ENCODE peak calls at places on chromosomes 7 and 10, in four cellular contexts. K is GM23338, V is cardiac muscle cell, N is esophagus squamous epithelium. J is an unnamed sample.

GRCh38 chr10:86344714-86345161 is 21.9 kb downstream of the GRID1 start:
- DNase-seq in K (no peak), V (no peak), N (no peak), J (no peak)

GRCh38 chr7:19108985-19109946 is 8.2 kb downstream of the TWIST1 start:
- DNase-seq in K (no peak), V (no peak), N (no peak), J (no peak)

GRCh38 chr10:118763202-118763988 is 8.6 kb upstream of the CACUL1 start:
- DNase-seq in K (no peak), V (no peak), N (no peak), J (no peak)

GRCh38 chr7:126803990-126804389 is 448.8 kb downstream of the GRM8 start:
- DNase-seq in K (no peak), V (peak; percentile 9), N (no peak), J (no peak)

GRCh38 chr10:18478354-18478753 is 173.0 kb downstream of the NSUN6 start:
- DNase-seq in K (peak; percentile 27), V (no peak), N (no peak), J (no peak)

GRCh38 chr7:52897708-52898107 is 137.7 kb upstream of the POM121L12 start:
- DNase-seq in K (no peak), V (no peak), N (no peak), J (no peak)

GRCh38 chr7:116139007-116139406 is 71.3 kb upstream of the TES start:
- DNase-seq in K (no peak), V (peak; percentile 30), N (no peak), J (no peak)

GRCh38 chr10:133614830-133615580 is 11.6 kb downstream of the FRG2B start:
- DNase-seq in K (no peak), V (no peak), N (no peak), J (no peak)

GRCh38 chr10:121708921-121709625 is 110.8 kb upstream of the FGFR2 start:
- DNase-seq in K (peak; percentile 42), V (peak; percentile 7), N (no peak), J (peak; percentile 77)

GRCh38 chr10:27446091-27446918 is 57.8 kb upstream of the RAB18 start:
- DNase-seq in K (peak; percentile 60), V (peak; percentile 52), N (no peak), J (no peak)

GRCh38 chr10:91643700-91644099 is 10.8 kb upstream of the PPP1R3C start:
- DNase-seq in K (peak; percentile 66), V (peak; percentile 21), N (no peak), J (peak; percentile 28)

GRCh38 chr10:118394557-118395194 is 52.6 kb upstream of the FAM204A start:
- DNase-seq in K (no peak), V (no peak), N (no peak), J (no peak)

GRCh38 chr7:117158941-117159705 is 163.7 kb downstream of the WNT2 start:
- DNase-seq in K (no peak), V (no peak), N (no peak), J (no peak)

GRCh38 chr10:44033008-44033407 is 351.9 kb downstream of the CXCL12 start:
- DNase-seq in K (no peak), V (peak; percentile 89), N (no peak), J (no peak)

GRCh38 chr7:68785036-68785435 is 813.2 kb upstream of the AUTS2 start:
- DNase-seq in K (no peak), V (peak; percentile 27), N (no peak), J (no peak)

GRCh38 chr10:64733980-64734379 is 1212.8 kb downstream of the REEP3 start:
- DNase-seq in K (peak; percentile 47), V (peak; percentile 20), N (no peak), J (peak; percentile 19)

GRCh38 chr7:53351681-53352080 is 316.2 kb downstream of the POM121L12 start:
- DNase-seq in K (no peak), V (no peak), N (no peak), J (no peak)

GRCh38 chr7:24102988-24103387 is 181.0 kb upstream of the NPY start:
- DNase-seq in K (no peak), V (no peak), N (no peak), J (no peak)

GRCh38 chr7:113086928-113087277 is 276 bp upstream of the GPR85 start:
- DNase-seq in K (no peak), V (no peak), N (no peak), J (no peak)

GRCh38 chr10:51368943-51369342 is 294.7 kb downstream of the PRKG1 start:
- DNase-seq in K (peak; percentile 77), V (no peak), N (no peak), J (no peak)

GRCh38 chr7:138359891-138360582 is 100.0 kb upstream of the TRIM24 start:
- DNase-seq in K (no peak), V (no peak), N (no peak), J (no peak)

GRCh38 chr7:14892961-14893360 is 9.6 kb downstream of the DGKB start:
- DNase-seq in K (no peak), V (no peak), N (no peak), J (no peak)

GRCh38 chr10:132326925-132327324 is 5.1 kb upstream of the LRRC27 start:
- DNase-seq in K (no peak), V (no peak), N (no peak), J (no peak)

GRCh38 chr10:98638920-98639319 is 192.2 kb upstream of the HPS1 start:
- DNase-seq in K (no peak), V (no peak), N (no peak), J (no peak)

GRCh38 chr10:61791216-61791615 is 110.3 kb upstream of the ARID5B start:
- DNase-seq in K (no peak), V (no peak), N (no peak), J (no peak)

GRCh38 chr10:132828681-132829080 is 42.7 kb upstream of the NKX6-2 start:
- DNase-seq in K (no peak), V (no peak), N (no peak), J (peak; percentile 39)

GRCh38 chr10:58152698-58153263 is 114.9 kb downstream of the IPMK start:
- DNase-seq in K (peak; percentile 88), V (peak; percentile 68), N (no peak), J (peak; percentile 34)

GRCh38 chr10:128380946-128381345 is 254.7 kb upstream of the MKI67 start:
- DNase-seq in K (no peak), V (no peak), N (no peak), J (no peak)

GRCh38 chr10:79331709-79332108 is 15.6 kb upstream of the PPIF start:
- DNase-seq in K (no peak), V (peak; percentile 41), N (no peak), J (no peak)

GRCh38 chr10:124184208-124184820 is 90.9 kb upstream of the CHST15 start:
- DNase-seq in K (no peak), V (no peak), N (no peak), J (no peak)

GRCh38 chr10:132386419-132386831 is 10.6 kb upstream of the PWWP2B start:
- DNase-seq in K (no peak), V (no peak), N (no peak), J (peak; percentile 46)

GRCh38 chr10:127619550-127619949 is 70.4 kb downstream of the NPS start:
- DNase-seq in K (no peak), V (no peak), N (no peak), J (no peak)

GRCh38 chr10:9342865-9343450 is 1288.5 kb downstream of the GATA3 start:
- DNase-seq in K (peak; percentile 79), V (peak; percentile 56), N (no peak), J (peak; percentile 19)

GRCh38 chr7:132072873-132073272 is 503.4 kb downstream of the PLXNA4 start:
- DNase-seq in K (no peak), V (no peak), N (no peak), J (no peak)

GRCh38 chr7:82360591-82361386 is 82.8 kb downstream of the CACNA2D1 start:
- DNase-seq in K (no peak), V (no peak), N (no peak), J (no peak)

GRCh38 chr10:101234333-101234732 is 5.1 kb upstream of the LBX1 start:
- DNase-seq in K (no peak), V (no peak), N (no peak), J (no peak)
- H3K27me3 ChIP-seq in K (peaks cover 100% of the 10 kb centered on the region), V (peaks cover 100% of the 10 kb centered on the region), N (peaks cover 45% of the 10 kb centered on the region), J (peaks cover 100% of the 10 kb centered on the region)

GRCh38 chr10:21514101-21514807 is 11.2 kb downstream of the SKIDA1 start:
- DNase-seq in K (no peak), V (no peak), N (no peak), J (no peak)
- H3K4me3 ChIP-seq in K (peak overlapping the region; percentile 60), V (peak overlapping the region; percentile 78), N (peak overlapping the region; percentile 53), J (peak overlapping the region; percentile 55)

GRCh38 chr7:86784765-86785164 is 141.1 kb downstream of the GRM3 start:
- DNase-seq in K (no peak), V (no peak), N (no peak), J (no peak)
- H3K27me3 ChIP-seq in K (no peaks in the 10 kb centered on the region), V (no peaks in the 10 kb centered on the region), N (no peaks in the 10 kb centered on the region), J (no peaks in the 10 kb centered on the region)

GRCh38 chr10:106991084-106991483 is 173.4 kb downstream of the SORCS1 start:
- DNase-seq in K (no peak), V (no peak), N (no peak), J (no peak)

GRCh38 chr10:106996510-106996909 is 168.0 kb downstream of the SORCS1 start:
- DNase-seq in K (no peak), V (no peak), N (no peak), J (no peak)

GRCh38 chr10:106997721-106998120 is 166.8 kb downstream of the SORCS1 start:
- DNase-seq in K (no peak), V (no peak), N (no peak), J (no peak)

GRCh38 chr10:106987362-106987761 is 177.1 kb downstream of the SORCS1 start:
- DNase-seq in K (no peak), V (no peak), N (no peak), J (no peak)

GRCh38 chr10:106992064-106992463 is 172.4 kb downstream of the SORCS1 start:
- DNase-seq in K (no peak), V (no peak), N (no peak), J (no peak)
- H3K4me3 ChIP-seq in K (no peak overlapping the region), V (no peak overlapping the region), N (no peak overlapping the region), J (no peak overlapping the region)

GRCh38 chr10:8297107-8297506 is 242.6 kb downstream of the GATA3 start:
- DNase-seq in K (no peak), V (no peak), N (no peak), J (no peak)

GRCh38 chr10:8296742-8297101 is 242.2 kb downstream of the GATA3 start:
- DNase-seq in K (no peak), V (no peak), N (no peak), J (no peak)

GRCh38 chr10:8295311-8295710 is 240.8 kb downstream of the GATA3 start:
- DNase-seq in K (no peak), V (no peak), N (no peak), J (no peak)

GRCh38 chr10:8294779-8295178 is 240.3 kb downstream of the GATA3 start:
- DNase-seq in K (no peak), V (no peak), N (no peak), J (no peak)

DNA sequence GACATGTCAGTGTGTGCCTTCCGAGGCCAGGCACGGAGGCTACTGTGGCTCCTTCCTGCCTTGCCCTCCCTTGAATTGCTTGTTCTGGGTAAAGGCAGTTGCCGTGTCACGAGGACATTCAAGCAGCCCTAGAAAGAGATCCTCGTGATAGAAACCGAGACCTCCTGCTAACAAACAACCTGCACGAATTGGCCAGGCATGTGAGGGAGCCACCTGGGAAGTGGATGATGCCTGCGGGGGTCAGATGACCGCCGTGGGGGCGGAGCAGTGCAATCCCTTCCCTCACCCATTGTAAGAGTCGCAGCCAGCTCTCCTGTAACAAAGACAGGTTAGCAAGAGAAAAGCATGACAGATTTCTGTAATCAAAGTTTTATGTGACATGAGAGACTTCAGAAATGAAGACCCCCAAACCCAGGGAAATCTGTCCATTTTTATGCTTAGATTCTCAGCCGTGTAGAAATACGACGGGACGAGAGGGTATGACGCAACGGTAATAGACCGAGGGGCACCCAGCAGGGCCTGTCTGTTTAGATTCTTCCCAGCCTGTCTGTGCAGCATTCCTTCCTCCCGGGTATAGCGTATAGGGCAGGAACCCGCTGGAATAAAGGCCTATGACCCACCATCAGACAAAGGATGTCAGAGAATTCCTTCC is 241.7 kb downstream of the GATA3 start:
- DNase-seq in K (peak; percentile 61), V (no peak), N (no peak), J (peak; percentile 10)
- H3K27me3 ChIP-seq in K (peaks cover 6% of the 10 kb centered on the region), V (peaks cover 90% of the 10 kb centered on the region), N (no peaks in the 10 kb centered on the region), J (peaks cover 4% of the 10 kb centered on the region)

J was measured in H7.